ENCODE peak calls at places on chromosomes 13 and 19, in ten cellular contexts. E is EH; V is activated naive CD8-positive, alpha-beta T cell treated with anti-CD3 and anti-CD28 coated beads for 36 hours; K is effector memory CD8-positive, alpha-beta T cell; W is HT-29; O is NCI-H748 treated with DMSO at 0.1 percent for 48 hours; J is EL; I is stimulated activated CD4-positive, alpha-beta T cell treated with anti-CD3 and anti-CD28 coated beads, Interleukin-12 subunit alpha, Interleukin-12 subunit beta, amount 100 ng/mL, for 4 hours; Y is glomerular endothelial cell; F is aorta. B is an unnamed sample.

GRCh38 chr13:67258482-67258881 is 28.3 kb upstream of the PCDH9 start:
- DNase-seq in F (no peak), Y (no peak), K (no peak), O (no peak), I (no peak), E (no peak), V (no peak), W (no peak), J (no peak), B (no peak)

GRCh38 chr13:85798999-85799646 is at the start of gene SLITRK6:
- DNase-seq in W (peak), V (no peak), J (peak), I (no peak), O (peak), Y (no peak), E (peak), K (no peak), F (no peak), B (no peak)

GRCh38 chr19:10979950-10980349 is 19.1 kb downstream of the SMARCA4 start:
- DNase-seq in Y (no peak), O (no peak), K (no peak), I (no peak), E (no peak), W (no peak), F (no peak), J (no peak), V (no peak), B (no peak)

GRCh38 chr19:39293394-39293793 is 2.8 kb upstream of the IFNL1 start:
- DNase-seq in Y (no peak), E (no peak), I (no peak), V (no peak), F (peak), O (no peak), K (no peak), J (no peak), W (no peak), B (peak)

GRCh38 chr19:15469513-15470297 is 5.4 kb upstream of the RASAL3 start:
- DNase-seq in J (no peak), O (no peak), I (peak), E (no peak), F (peak), W (no peak), Y (no peak), V (peak), K (no peak), B (peak)

GRCh38 chr13:66680031-66680430 is 550.1 kb downstream of the PCDH9 start:
- DNase-seq in E (no peak), V (no peak), K (no peak), F (no peak), O (no peak), J (no peak), Y (no peak), W (no peak), I (no peak), B (no peak)

GRCh38 chr19:2246801-2247361 is 2.2 kb upstream of the AMH start:
- DNase-seq in K (no peak), F (no peak), Y (no peak), I (no peak), V (no peak), W (peak), E (peak), O (no peak), J (peak), B (no peak)

GRCh38 chr13:31998131-31998530 is 33.4 kb upstream of the FRY start:
- DNase-seq in Y (no peak), W (peak), I (no peak), K (no peak), J (no peak), V (no peak), E (peak), O (peak), F (no peak), B (no peak)

GRCh38 chr13:29576581-29576980 is 18.9 kb downstream of the SLC7A1 start:
- DNase-seq in E (no peak), F (no peak), K (no peak), O (no peak), V (no peak), J (no peak), Y (no peak), W (no peak), I (no peak), B (no peak)

GRCh38 chr19:35345671-35346111 is 2.0 kb upstream of the FFAR1 start:
- DNase-seq in J (no peak), K (no peak), Y (no peak), V (no peak), I (no peak), F (peak), E (no peak), O (no peak), W (no peak), B (peak)

GRCh38 chr13:75826391-75826790 is 190.3 kb downstream of the LMO7 start:
- DNase-seq in E (no peak), K (no peak), O (no peak), F (no peak), J (no peak), I (no peak), Y (no peak), W (no peak), V (no peak), B (no peak)

GRCh38 chr13:93270769-93271753 is 44.5 kb downstream of the GPC6 start:
- DNase-seq in I (no peak), E (no peak), W (no peak), K (no peak), J (peak), V (no peak), F (no peak), Y (no peak), O (no peak), B (no peak)

GRCh38 chr13:94620286-94620896 is 18.7 kb downstream of the GPR180 start:
- DNase-seq in I (peak), E (peak), K (no peak), O (peak), W (peak), Y (no peak), J (peak), F (no peak), V (peak), B (no peak)

GRCh38 chr19:3129112-3129511 is 6.7 kb upstream of the GNA15 start:
- DNase-seq in W (peak), O (peak), E (peak), Y (peak), F (no peak), V (no peak), K (no peak), J (peak), I (no peak), B (no peak)

GRCh38 chr13:98658131-98658530 is 81.2 kb upstream of the STK24 start:
- DNase-seq in Y (no peak), J (no peak), V (no peak), O (no peak), E (peak), I (no peak), K (no peak), F (no peak), W (no peak), B (no peak)

GRCh38 chr13:97495678-97496077 is 61.7 kb downstream of the RAP2A start:
- DNase-seq in O (no peak), I (no peak), Y (no peak), E (no peak), J (no peak), K (no peak), F (no peak), V (no peak), W (no peak), B (no peak)

GRCh38 chr13:22665531-22665930 is 515.2 kb upstream of the SGCG start:
- DNase-seq in K (no peak), O (peak), I (no peak), W (peak), J (no peak), Y (no peak), E (no peak), F (no peak), V (no peak), B (no peak)

GRCh38 chr19:47253467-47253881 is 2.9 kb upstream of the CCDC9 start:
- DNase-seq in J (peak), I (no peak), W (peak), O (no peak), F (no peak), V (no peak), Y (no peak), E (peak), K (no peak), B (no peak)

GRCh38 chr19:1232652-1233360 is 5.0 kb downstream of the CBARP start:
- DNase-seq in I (no peak), V (no peak), E (peak), Y (no peak), J (peak), F (peak), W (peak), O (no peak), K (no peak), B (no peak)

GRCh38 chr19:12783849-12784393 is 7.4 kb upstream of the JUNB start:
- DNase-seq in K (no peak), F (peak), J (peak), I (no peak), E (peak), W (peak), V (no peak), Y (no peak), O (no peak), B (peak)

GRCh38 chr13:79646880-79647279 is 165.9 kb downstream of the NDFIP2 start:
- DNase-seq in F (no peak), Y (no peak), W (no peak), I (no peak), K (no peak), V (no peak), E (no peak), O (no peak), J (no peak), B (no peak)

GRCh38 chr19:18109363-18109730 is 11.8 kb downstream of the MAST3 start:
- DNase-seq in F (no peak), V (no peak), K (no peak), J (no peak), Y (no peak), W (peak), E (no peak), O (no peak), I (no peak), B (no peak)

GRCh38 chr13:19586904-19587634 is 25.7 kb upstream of the TPTE2 start:
- DNase-seq in J (peak), F (no peak), K (peak), O (no peak), E (peak), Y (no peak), V (peak), I (peak), W (peak), B (peak)

GRCh38 chr19:920051-920857 is 3.1 kb downstream of the KISS1R start:
- DNase-seq in I (peak), W (no peak), O (no peak), K (peak), E (no peak), J (peak), Y (no peak), V (peak), F (peak), B (peak)

B was measured in spleen.